ENCODE peak calls at places on chromosomes 2 and 18, in four cellular contexts. One of them, this sample, is unnamed.

GRCh38 chr2:76867854-76868253 is 654.3 kb downstream of the LRRTM4 start:
- DNase-seq in NCI-H460: no peak
- DNase-seq in T1000: no peak
- DNase-seq in NCI-H1694 treated with DMSO at 0.1 percent for 48 hours: no peak
- DNase-seq in this sample: no peak

GRCh38 chr18:51151185-51151567 is 46.3 kb downstream of the MEX3C start:
- DNase-seq in T1000: no peak
- DNase-seq in NCI-H1694 treated with DMSO at 0.1 percent for 48 hours: no peak
- DNase-seq in NCI-H460: no peak
- DNase-seq in this sample: no peak

GRCh38 chr2:190221438-190221837 is 98.2 kb downstream of the HIBCH start:
- DNase-seq in T1000: no peak
- DNase-seq in NCI-H460: no peak
- DNase-seq in NCI-H1694 treated with DMSO at 0.1 percent for 48 hours: no peak
- DNase-seq in this sample: no peak

GRCh38 chr2:207819839-207820784 is 50.4 kb upstream of the FZD5 start:
- DNase-seq in T1000: no peak
- DNase-seq in NCI-H460: no peak
- DNase-seq in NCI-H1694 treated with DMSO at 0.1 percent for 48 hours: no peak
- DNase-seq in this sample: no peak

GRCh38 chr18:26745288-26745975 is 120.1 kb downstream of the AQP4 start:
- DNase-seq in T1000: no peak
- DNase-seq in NCI-H1694 treated with DMSO at 0.1 percent for 48 hours: no peak
- DNase-seq in NCI-H460: peak
- DNase-seq in this sample: no peak

GRCh38 chr2:15298769-15299168 is 262.4 kb downstream of the NBAS start:
- DNase-seq in NCI-H460: no peak
- DNase-seq in T1000: no peak
- DNase-seq in NCI-H1694 treated with DMSO at 0.1 percent for 48 hours: no peak
- DNase-seq in this sample: no peak

GRCh38 chr2:37414470-37414949 is 70.1 kb downstream of the QPCT start:
- DNase-seq in T1000: no peak
- DNase-seq in NCI-H1694 treated with DMSO at 0.1 percent for 48 hours: peak
- DNase-seq in NCI-H460: peak
- DNase-seq in this sample: peak

GRCh38 chr2:65231892-65232477 is 4.4 kb downstream of the ACTR2 start:
- DNase-seq in T1000: no peak
- DNase-seq in NCI-H1694 treated with DMSO at 0.1 percent for 48 hours: no peak
- DNase-seq in NCI-H460: no peak
- DNase-seq in this sample: no peak

GRCh38 chr2:113324684-113325160 is 46.0 kb upstream of the PAX8 start:
- DNase-seq in NCI-H1694 treated with DMSO at 0.1 percent for 48 hours: peak
- DNase-seq in NCI-H460: peak
- DNase-seq in T1000: peak
- DNase-seq in this sample: peak

GRCh38 chr2:230874456-230874855 is 9.7 kb downstream of the ITM2C start:
- DNase-seq in NCI-H460: no peak
- DNase-seq in T1000: no peak
- DNase-seq in NCI-H1694 treated with DMSO at 0.1 percent for 48 hours: no peak
- DNase-seq in this sample: no peak

GRCh38 chr2:44479127-44479887 is 117.6 kb downstream of the CAMKMT start:
- DNase-seq in NCI-H460: peak
- DNase-seq in T1000: peak
- DNase-seq in NCI-H1694 treated with DMSO at 0.1 percent for 48 hours: peak
- DNase-seq in this sample: peak

GRCh38 chr18:4394700-4395099 is 60.4 kb downstream of the DLGAP1 start:
- DNase-seq in NCI-H460: no peak
- DNase-seq in T1000: no peak
- DNase-seq in NCI-H1694 treated with DMSO at 0.1 percent for 48 hours: no peak
- DNase-seq in this sample: no peak

GRCh38 chr2:240961878-240962277 is 36.5 kb upstream of the SNED1 start:
- DNase-seq in NCI-H460: no peak
- DNase-seq in T1000: no peak
- DNase-seq in NCI-H1694 treated with DMSO at 0.1 percent for 48 hours: no peak
- DNase-seq in this sample: no peak

GRCh38 chr2:208929489-208929864 is 494.4 kb upstream of the MAP2 start:
- DNase-seq in T1000: no peak
- DNase-seq in NCI-H1694 treated with DMSO at 0.1 percent for 48 hours: no peak
- DNase-seq in NCI-H460: peak
- DNase-seq in this sample: no peak

GRCh38 chr2:160368988-160369935 is 124.3 kb downstream of the RBMS1 start:
- DNase-seq in NCI-H1694 treated with DMSO at 0.1 percent for 48 hours: no peak
- DNase-seq in T1000: no peak
- DNase-seq in NCI-H460: no peak
- DNase-seq in this sample: no peak

GRCh38 chr2:25955869-25956535 is 26.3 kb downstream of the KIF3C start:
- DNase-seq in T1000: no peak
- DNase-seq in NCI-H1694 treated with DMSO at 0.1 percent for 48 hours: no peak
- DNase-seq in NCI-H460: no peak
- DNase-seq in this sample: no peak

GRCh38 chr2:24824966-24825882 is 32.0 kb downstream of the CENPO start:
- DNase-seq in T1000: no peak
- DNase-seq in NCI-H1694 treated with DMSO at 0.1 percent for 48 hours: no peak
- DNase-seq in NCI-H460: no peak
- DNase-seq in this sample: no peak

GRCh38 chr2:10004401-10004800 is 38.9 kb upstream of the KLF11 start:
- DNase-seq in NCI-H1694 treated with DMSO at 0.1 percent for 48 hours: no peak
- DNase-seq in T1000: no peak
- DNase-seq in NCI-H460: no peak
- DNase-seq in this sample: no peak

GRCh38 chr18:75280427-75281280 is 70.1 kb downstream of the TSHZ1 start:
- DNase-seq in NCI-H1694 treated with DMSO at 0.1 percent for 48 hours: no peak
- DNase-seq in T1000: no peak
- DNase-seq in NCI-H460: no peak
- DNase-seq in this sample: no peak

GRCh38 chr2:133599211-133599610 is 30.9 kb upstream of the NCKAP5 start:
- DNase-seq in NCI-H1694 treated with DMSO at 0.1 percent for 48 hours: no peak
- DNase-seq in NCI-H460: no peak
- DNase-seq in T1000: no peak
- DNase-seq in this sample: no peak

GRCh38 chr2:42770288-42771131 is 6.6 kb upstream of the OXER1 start:
- DNase-seq in NCI-H460: peak
- DNase-seq in T1000: no peak
- DNase-seq in NCI-H1694 treated with DMSO at 0.1 percent for 48 hours: peak
- DNase-seq in this sample: peak

GRCh38 chr2:1709970-1710560 is 34.2 kb downstream of the PXDN start:
- DNase-seq in NCI-H1694 treated with DMSO at 0.1 percent for 48 hours: no peak
- DNase-seq in NCI-H460: no peak
- DNase-seq in T1000: no peak
- DNase-seq in this sample: no peak

GRCh38 chr18:68979737-68980136 is 181.9 kb downstream of the CCDC102B start:
- DNase-seq in T1000: no peak
- DNase-seq in NCI-H460: no peak
- DNase-seq in NCI-H1694 treated with DMSO at 0.1 percent for 48 hours: no peak
- DNase-seq in this sample: no peak

GRCh38 chr2:28082131-28082530 is 191.6 kb downstream of the BABAM2 start:
- DNase-seq in NCI-H460: no peak
- DNase-seq in T1000: no peak
- DNase-seq in NCI-H1694 treated with DMSO at 0.1 percent for 48 hours: no peak
- DNase-seq in this sample: no peak

GRCh38 chr2:25700221-25700660 is 26.9 kb upstream of the DTNB start:
- DNase-seq in NCI-H460: peak
- DNase-seq in NCI-H1694 treated with DMSO at 0.1 percent for 48 hours: peak
- DNase-seq in T1000: no peak
- DNase-seq in this sample: peak

GRCh38 chr2:208571764-208572131 is 165.2 kb downstream of the PTH2R start:
- DNase-seq in T1000: no peak
- DNase-seq in NCI-H460: no peak
- DNase-seq in NCI-H1694 treated with DMSO at 0.1 percent for 48 hours: no peak
- DNase-seq in this sample: no peak

GRCh38 chr2:240893363-240893828 is 2.6 kb downstream of the MAB21L4 start:
- DNase-seq in NCI-H1694 treated with DMSO at 0.1 percent for 48 hours: no peak
- DNase-seq in T1000: no peak
- DNase-seq in NCI-H460: no peak
- DNase-seq in this sample: peak

GRCh38 chr18:63091671-63092364 is 227.8 kb downstream of the BCL2 start:
- DNase-seq in T1000: no peak
- DNase-seq in NCI-H460: no peak
- DNase-seq in NCI-H1694 treated with DMSO at 0.1 percent for 48 hours: no peak
- DNase-seq in this sample: no peak

GRCh38 chr2:212242739-212243138 is 295.9 kb downstream of the ERBB4 start:
- DNase-seq in NCI-H460: no peak
- DNase-seq in NCI-H1694 treated with DMSO at 0.1 percent for 48 hours: peak
- DNase-seq in T1000: no peak
- DNase-seq in this sample: no peak

This sample was measured in H54.